ENCODE peak calls at places on chromosomes 11 and 22, in five cellular contexts. One of them, this sample, is unnamed.

GRCh38 chr11:116707250-116707649 is 65.5 kb downstream of the BUD13 start:
- DNase-seq in mucosa of gallbladder: peak
- DNase-seq in mammary epithelial cell: no peak
- DNase-seq in endothelial cell: no peak
- DNase-seq in putamen: no peak
- DNase-seq in this sample: no peak

GRCh38 chr22:27576815-27577564 is 224.6 kb downstream of the MN1 start:
- DNase-seq in mammary epithelial cell: no peak
- DNase-seq in putamen: no peak
- DNase-seq in mucosa of gallbladder: peak
- DNase-seq in endothelial cell: peak
- DNase-seq in this sample: no peak

GRCh38 chr22:49600891-49601431 is 226.7 kb downstream of the BRD1 start:
- DNase-seq in mammary epithelial cell: no peak
- DNase-seq in endothelial cell: no peak
- DNase-seq in mucosa of gallbladder: no peak
- DNase-seq in putamen: no peak
- DNase-seq in this sample: no peak

GRCh38 chr11:104043137-104043536 is 6.7 kb downstream of the DDI1 start:
- DNase-seq in endothelial cell: no peak
- DNase-seq in mucosa of gallbladder: no peak
- DNase-seq in putamen: no peak
- DNase-seq in mammary epithelial cell: no peak
- DNase-seq in this sample: no peak

GRCh38 chr11:128039140-128040021 is 548.0 kb downstream of the ETS1 start:
- DNase-seq in mucosa of gallbladder: peak
- DNase-seq in putamen: no peak
- DNase-seq in mammary epithelial cell: peak
- DNase-seq in endothelial cell: no peak
- DNase-seq in this sample: no peak

GRCh38 chr11:72573380-72573949 is 100.8 kb downstream of the PDE2A start:
- DNase-seq in mucosa of gallbladder: no peak
- DNase-seq in endothelial cell: peak
- DNase-seq in mammary epithelial cell: no peak
- DNase-seq in putamen: no peak
- DNase-seq in this sample: no peak

GRCh38 chr22:49716441-49716840 is 111.2 kb downstream of the BRD1 start:
- DNase-seq in putamen: no peak
- DNase-seq in mammary epithelial cell: no peak
- DNase-seq in endothelial cell: no peak
- DNase-seq in mucosa of gallbladder: no peak
- DNase-seq in this sample: no peak

GRCh38 chr11:83956119-83956697 is 670.0 kb upstream of the CCDC90B start:
- DNase-seq in putamen: no peak
- DNase-seq in mammary epithelial cell: no peak
- DNase-seq in mucosa of gallbladder: no peak
- DNase-seq in endothelial cell: no peak
- DNase-seq in this sample: no peak

GRCh38 chr11:32430586-32431357 is 4.6 kb downstream of the WT1 start:
- DNase-seq in putamen: no peak
- DNase-seq in mucosa of gallbladder: no peak
- DNase-seq in mammary epithelial cell: no peak
- DNase-seq in endothelial cell: peak
- DNase-seq in this sample: no peak

GRCh38 chr11:35815556-35816315 is 128.1 kb upstream of the LDLRAD3 start:
- DNase-seq in endothelial cell: no peak
- DNase-seq in putamen: no peak
- DNase-seq in mammary epithelial cell: no peak
- DNase-seq in mucosa of gallbladder: peak
- DNase-seq in this sample: no peak

GRCh38 chr11:113984781-113985180 is 9.9 kb downstream of the HTR3A start:
- DNase-seq in putamen: no peak
- DNase-seq in mammary epithelial cell: no peak
- DNase-seq in mucosa of gallbladder: no peak
- DNase-seq in endothelial cell: no peak
- DNase-seq in this sample: no peak

GRCh38 chr11:44470849-44471248 is 94.6 kb upstream of the CD82 start:
- DNase-seq in mucosa of gallbladder: peak
- DNase-seq in endothelial cell: no peak
- DNase-seq in putamen: no peak
- DNase-seq in mammary epithelial cell: no peak
- DNase-seq in this sample: no peak

GRCh38 chr11:10303558-10304363 is 1.1 kb upstream of the ADM start:
- DNase-seq in putamen: no peak
- DNase-seq in mammary epithelial cell: peak
- DNase-seq in mucosa of gallbladder: no peak
- DNase-seq in endothelial cell: peak
- DNase-seq in this sample: no peak

GRCh38 chr22:25644122-25644521 is 79.6 kb downstream of the GRK3 start:
- DNase-seq in mucosa of gallbladder: no peak
- DNase-seq in mammary epithelial cell: no peak
- DNase-seq in endothelial cell: no peak
- DNase-seq in putamen: no peak
- DNase-seq in this sample: no peak

GRCh38 chr22:37533995-37534394 is 14.8 kb upstream of the CARD10 start:
- DNase-seq in endothelial cell: no peak
- DNase-seq in putamen: no peak
- DNase-seq in mucosa of gallbladder: no peak
- DNase-seq in mammary epithelial cell: peak
- DNase-seq in this sample: no peak

GRCh38 chr11:128453444-128454336 is 133.7 kb downstream of the ETS1 start:
- DNase-seq in endothelial cell: no peak
- DNase-seq in mucosa of gallbladder: peak
- DNase-seq in putamen: no peak
- DNase-seq in mammary epithelial cell: peak
- DNase-seq in this sample: no peak

GRCh38 chr11:29129850-29130249 is 887.0 kb downstream of the KCNA4 start:
- DNase-seq in mammary epithelial cell: peak
- DNase-seq in mucosa of gallbladder: no peak
- DNase-seq in endothelial cell: no peak
- DNase-seq in putamen: no peak
- DNase-seq in this sample: no peak

GRCh38 chr11:124075841-124076571 is 34.9 kb upstream of the OR10G7 start:
- DNase-seq in endothelial cell: no peak
- DNase-seq in mammary epithelial cell: no peak
- DNase-seq in putamen: no peak
- DNase-seq in mucosa of gallbladder: no peak
- DNase-seq in this sample: peak

GRCh38 chr22:39215430-39216142 is 29.2 kb downstream of the PDGFB start:
- DNase-seq in endothelial cell: no peak
- DNase-seq in putamen: no peak
- DNase-seq in mucosa of gallbladder: no peak
- DNase-seq in mammary epithelial cell: no peak
- DNase-seq in this sample: no peak

GRCh38 chr11:69834811-69835800 is 15.9 kb upstream of the FGF3 start:
- DNase-seq in mammary epithelial cell: no peak
- DNase-seq in endothelial cell: no peak
- DNase-seq in mucosa of gallbladder: no peak
- DNase-seq in putamen: no peak
- DNase-seq in this sample: no peak

GRCh38 chr11:30801357-30801756 is 215.2 kb upstream of the MPPED2 start:
- DNase-seq in mammary epithelial cell: no peak
- DNase-seq in mucosa of gallbladder: no peak
- DNase-seq in putamen: no peak
- DNase-seq in endothelial cell: no peak
- DNase-seq in this sample: no peak

GRCh38 chr11:111307472-111308108 is 9.2 kb downstream of the POU2AF3 start:
- DNase-seq in endothelial cell: no peak
- DNase-seq in mucosa of gallbladder: no peak
- DNase-seq in putamen: no peak
- DNase-seq in mammary epithelial cell: no peak
- DNase-seq in this sample: no peak

GRCh38 chr11:62702241-62702640 is 5.0 kb downstream of the BSCL2 start:
- DNase-seq in mucosa of gallbladder: no peak
- DNase-seq in putamen: no peak
- DNase-seq in endothelial cell: no peak
- DNase-seq in mammary epithelial cell: peak
- DNase-seq in this sample: no peak

GRCh38 chr11:109914038-109914437 is 179.2 kb upstream of the ZC3H12C start:
- DNase-seq in putamen: no peak
- DNase-seq in mammary epithelial cell: peak
- DNase-seq in mucosa of gallbladder: no peak
- DNase-seq in endothelial cell: no peak
- DNase-seq in this sample: no peak

GRCh38 chr11:569273-569885 is 6.9 kb upstream of the PHRF1 start:
- DNase-seq in mammary epithelial cell: no peak
- DNase-seq in endothelial cell: no peak
- DNase-seq in mucosa of gallbladder: no peak
- DNase-seq in putamen: no peak
- DNase-seq in this sample: no peak

GRCh38 chr22:20578707-20579106 is 71.3 kb downstream of the MED15 start:
- DNase-seq in mammary epithelial cell: no peak
- DNase-seq in mucosa of gallbladder: no peak
- DNase-seq in endothelial cell: no peak
- DNase-seq in putamen: no peak
- DNase-seq in this sample: no peak

GRCh38 chr11:65766535-65766934 is 14.2 kb downstream of the AP5B1 start:
- DNase-seq in putamen: no peak
- DNase-seq in endothelial cell: no peak
- DNase-seq in mucosa of gallbladder: no peak
- DNase-seq in mammary epithelial cell: peak
- DNase-seq in this sample: no peak

GRCh38 chr11:76690736-76691135 is 20.2 kb upstream of the LRRC32 start:
- DNase-seq in mucosa of gallbladder: no peak
- DNase-seq in putamen: no peak
- DNase-seq in mammary epithelial cell: peak
- DNase-seq in endothelial cell: no peak
- DNase-seq in this sample: no peak

GRCh38 chr11:78417888-78418583 is 416 bp upstream of the GAB2 start:
- DNase-seq in mammary epithelial cell: peak
- DNase-seq in mucosa of gallbladder: peak
- DNase-seq in putamen: peak
- DNase-seq in endothelial cell: peak
- DNase-seq in this sample: peak

GRCh38 chr11:62497132-62497915 is 49.3 kb downstream of the AHNAK start:
- DNase-seq in putamen: peak
- DNase-seq in endothelial cell: no peak
- DNase-seq in mammary epithelial cell: peak
- DNase-seq in mucosa of gallbladder: no peak
- DNase-seq in this sample: peak

GRCh38 chr22:44147821-44148574 is 32.7 kb upstream of the PARVG start:
- DNase-seq in endothelial cell: no peak
- DNase-seq in putamen: no peak
- DNase-seq in mucosa of gallbladder: peak
- DNase-seq in mammary epithelial cell: no peak
- DNase-seq in this sample: no peak

GRCh38 chr11:114091791-114092397 is 32.4 kb downstream of the ZBTB16 start:
- DNase-seq in endothelial cell: no peak
- DNase-seq in mucosa of gallbladder: no peak
- DNase-seq in putamen: no peak
- DNase-seq in mammary epithelial cell: no peak
- DNase-seq in this sample: no peak

GRCh38 chr11:1194231-1194976 is 28.5 kb upstream of the MUC5B start:
- DNase-seq in mammary epithelial cell: no peak
- DNase-seq in putamen: no peak
- DNase-seq in endothelial cell: no peak
- DNase-seq in mucosa of gallbladder: no peak
- DNase-seq in this sample: no peak